ENCODE peak calls at places on chromosome 2, in four cellular contexts. C, V, B and S are unnamed samples.

GRCh38 chr2:101337877-101338276 is 29.4 kb upstream of the RNF149 start:
- DNase-seq in C (no peak), V (no peak), B (no peak), S (no peak)

GRCh38 chr2:51718881-51719280 is 686.9 kb upstream of the NRXN1 start:
- DNase-seq in C (no peak), V (no peak), B (no peak), S (no peak)

GRCh38 chr2:239908308-239908707 is 116.8 kb downstream of the NDUFA10 start:
- DNase-seq in C (no peak), V (no peak), B (no peak), S (no peak)

GRCh38 chr2:44342854-44343253 is 18.4 kb downstream of the PREPL start:
- DNase-seq in C (no peak), V (no peak), B (peak), S (peak)

GRCh38 chr2:38499921-38500634 is 102.7 kb downstream of the HNRNPLL start:
- DNase-seq in C (peak), V (no peak), B (no peak), S (no peak)

GRCh38 chr2:2698182-2699116 is 367.4 kb upstream of the MYT1L start:
- DNase-seq in C (no peak), V (no peak), B (peak), S (peak)

GRCh38 chr2:66561645-66562336 is 126.9 kb downstream of the MEIS1 start:
- DNase-seq in C (no peak), V (no peak), B (no peak), S (no peak)

GRCh38 chr2:123073956-123074355 is 951.1 kb upstream of the CNTNAP5 start:
- DNase-seq in C (no peak), V (no peak), B (no peak), S (no peak)

GRCh38 chr2:161139098-161139987 is 20.9 kb upstream of the TANK start:
- DNase-seq in C (no peak), V (no peak), B (no peak), S (no peak)

GRCh38 chr2:213723707-213724106 is 439.4 kb downstream of the SPAG16 start:
- DNase-seq in C (no peak), V (no peak), B (no peak), S (no peak)

GRCh38 chr2:213726101-213726500 is 441.8 kb downstream of the SPAG16 start:
- DNase-seq in C (no peak), V (no peak), B (no peak), S (no peak)

GRCh38 chr2:213722564-213722963 is 438.3 kb downstream of the SPAG16 start:
- DNase-seq in C (no peak), V (no peak), B (no peak), S (no peak)

DNA sequence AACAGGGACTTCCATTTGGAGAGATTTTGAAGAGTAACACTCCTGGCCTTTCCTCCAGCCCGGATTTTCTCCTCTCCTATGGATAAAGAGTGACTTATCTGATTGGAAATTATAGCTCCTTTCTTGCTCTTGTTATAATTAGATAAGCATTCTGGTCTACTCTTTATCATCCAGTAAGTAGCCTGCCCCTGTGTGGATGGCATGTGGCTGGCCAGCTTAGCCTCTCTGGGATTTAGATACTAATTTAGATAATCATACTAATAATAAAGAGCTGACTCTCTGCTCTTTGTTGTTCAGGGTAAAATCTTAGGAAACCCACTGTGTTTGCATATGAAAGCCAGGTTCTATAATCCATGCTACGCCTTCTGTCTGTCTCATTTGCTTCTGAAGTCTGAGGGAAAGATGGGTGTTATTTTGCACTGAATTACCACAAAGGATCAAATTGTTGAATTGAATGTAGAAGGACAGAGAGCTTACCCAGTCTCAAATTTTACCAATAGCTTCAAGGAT is 438.8 kb downstream of the SPAG16 start:
- DNase-seq in C (no peak), V (no peak), B (no peak), S (no peak)
- TF ChIP-seq CBFB in C (no peak), V (no peak), B (no peak), S (no peak)

GRCh38 chr2:23698116-23698732 is 228.7 kb downstream of the ATAD2B start:
- DNase-seq in C (no peak), V (no peak), B (no peak), S (no peak)

GRCh38 chr2:23697676-23698075 is 229.2 kb downstream of the ATAD2B start:
- DNase-seq in C (no peak), V (no peak), B (no peak), S (no peak)

GRCh38 chr2:23699526-23699925 is 227.4 kb downstream of the ATAD2B start:
- DNase-seq in C (no peak), V (no peak), B (no peak), S (no peak)

GRCh38 chr2:23697256-23697655 is 229.7 kb downstream of the ATAD2B start:
- DNase-seq in C (no peak), V (no peak), B (no peak), S (no peak)

GRCh38 chr2:23698733-23699391 is 228.1 kb downstream of the ATAD2B start:
- DNase-seq in C (no peak), V (no peak), B (no peak), S (no peak)
- TF ChIP-seq CBFB in C (no peak), V (no peak), B (no peak), S (no peak)

DNA sequence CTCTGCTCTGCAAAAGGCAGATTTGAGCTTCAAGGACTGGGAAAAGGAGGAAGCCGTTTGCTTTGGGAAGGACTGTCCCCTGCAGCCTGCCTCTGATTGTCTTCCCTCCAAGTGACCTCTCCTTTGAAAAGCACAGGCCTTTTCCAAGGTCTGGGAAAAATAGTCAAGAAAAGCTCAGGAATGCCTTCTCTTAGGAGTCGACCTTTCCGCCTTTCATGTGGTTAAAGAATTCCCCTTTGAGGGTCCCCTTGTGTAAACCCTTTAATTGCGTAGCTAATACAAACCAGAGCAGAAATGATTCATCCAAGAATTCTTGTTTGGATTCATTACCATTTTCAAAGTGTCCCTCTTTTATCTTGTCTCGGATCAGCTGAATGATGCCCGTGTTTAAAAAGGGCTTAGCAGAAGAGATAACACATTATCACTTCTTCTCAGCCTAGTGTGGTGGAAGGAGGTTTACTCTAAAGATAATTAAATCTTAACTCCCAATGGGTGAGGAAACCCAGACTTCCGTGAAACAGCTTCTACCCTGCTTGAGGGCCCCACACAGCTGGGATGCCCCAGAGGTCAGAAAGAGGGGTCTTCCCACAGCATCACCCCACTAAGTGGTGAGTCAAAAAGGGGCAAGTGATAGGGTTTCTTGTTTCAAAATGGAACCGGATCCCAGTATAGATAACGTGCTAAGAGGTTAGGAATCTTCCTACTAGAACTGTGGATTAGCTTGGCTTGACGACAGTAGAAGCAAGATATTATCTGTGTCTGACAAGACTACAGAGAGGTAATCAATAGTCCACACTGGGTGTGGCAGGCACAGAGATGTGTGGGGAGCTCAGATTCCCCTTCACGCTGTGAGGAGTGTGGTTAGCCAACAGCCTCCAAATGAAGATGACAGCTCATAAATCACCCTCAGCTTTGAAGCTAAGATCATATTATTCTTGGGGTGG is 129.7 kb upstream of the COPS8 start:
- DNase-seq in C (no peak), V (no peak), B (peak), S (no peak)
- TF ChIP-seq CBFB in C (no peak), V (no peak), B (no peak), S (no peak)

GRCh38 chr2:30692829-30693265 is 114.4 kb downstream of the CAPN13 start:
- DNase-seq in C (no peak), V (no peak), B (no peak), S (no peak)

GRCh38 chr2:30691948-30692828 is 115.1 kb downstream of the CAPN13 start:
- DNase-seq in C (no peak), V (no peak), B (no peak), S (no peak)

GRCh38 chr2:30693821-30694281 is 113.4 kb downstream of the CAPN13 start:
- DNase-seq in C (no peak), V (no peak), B (no peak), S (no peak)

GRCh38 chr2:30694286-30695055 is 112.8 kb downstream of the CAPN13 start:
- DNase-seq in C (no peak), V (no peak), B (no peak), S (no peak)

GRCh38 chr2:30695749-30696148 is 111.5 kb downstream of the CAPN13 start:
- DNase-seq in C (no peak), V (no peak), B (no peak), S (no peak)
- TF ChIP-seq CBFB in C (no peak), V (no peak), B (no peak), S (no peak)